ENCODE peak calls at places on chromosomes 1 and 21, in four cellular contexts. One of them, this sample, is unnamed.

GRCh38 chr21:35528109-35529042 is 479.3 kb upstream of the RUNX1 start:
- DNase-seq in breast epithelium: no peak
- DNase-seq in body of pancreas: no peak
- DNase-seq in SJSA1: peak; percentile 16
- DNase-seq in this sample: no peak

GRCh38 chr1:109050228-109050995 is 8.5 kb upstream of the WDR47 start:
- DNase-seq in breast epithelium: no peak
- DNase-seq in body of pancreas: no peak
- DNase-seq in SJSA1: no peak
- DNase-seq in this sample: no peak

GRCh38 chr1:111723091-111723806 is 15.9 kb downstream of the INKA2 start:
- DNase-seq in breast epithelium: no peak
- DNase-seq in body of pancreas: no peak
- DNase-seq in SJSA1: no peak
- DNase-seq in this sample: peak; percentile 35

GRCh38 chr1:14300991-14301703 is 297.3 kb upstream of the KAZN start:
- DNase-seq in breast epithelium: no peak
- DNase-seq in body of pancreas: no peak
- DNase-seq in SJSA1: no peak
- DNase-seq in this sample: no peak

GRCh38 chr1:172547071-172547470 is 14.1 kb downstream of the SUCO start:
- DNase-seq in breast epithelium: no peak
- DNase-seq in body of pancreas: no peak
- DNase-seq in SJSA1: peak; percentile 42
- DNase-seq in this sample: no peak

GRCh38 chr1:117284408-117285215 is 73.9 kb upstream of the VTCN1 start:
- DNase-seq in breast epithelium: no peak
- DNase-seq in body of pancreas: no peak
- DNase-seq in SJSA1: peak; percentile 27
- DNase-seq in this sample: peak; percentile 67

GRCh38 chr1:87106158-87106557 is 191.7 kb downstream of the HS2ST1 start:
- DNase-seq in breast epithelium: no peak
- DNase-seq in body of pancreas: no peak
- DNase-seq in SJSA1: no peak
- DNase-seq in this sample: no peak

GRCh38 chr1:165837838-165838364 is 10.5 kb downstream of the UCK2 start:
- DNase-seq in breast epithelium: no peak
- DNase-seq in body of pancreas: no peak
- DNase-seq in SJSA1: no peak
- DNase-seq in this sample: no peak

GRCh38 chr1:31795801-31796621 is 19.8 kb downstream of the SPOCD1 start:
- DNase-seq in breast epithelium: peak; percentile 47
- DNase-seq in body of pancreas: no peak
- DNase-seq in SJSA1: peak; percentile 44
- DNase-seq in this sample: no peak

GRCh38 chr1:99171126-99171813 is 93.0 kb upstream of the PLPPR4 start:
- DNase-seq in breast epithelium: no peak
- DNase-seq in body of pancreas: no peak
- DNase-seq in SJSA1: no peak
- DNase-seq in this sample: peak; percentile 19

GRCh38 chr1:200724064-200724463 is 14.6 kb upstream of the CAMSAP2 start:
- DNase-seq in breast epithelium: no peak
- DNase-seq in body of pancreas: no peak
- DNase-seq in SJSA1: no peak
- DNase-seq in this sample: no peak

GRCh38 chr1:22829001-22829989 is 118.7 kb downstream of the EPHB2 start:
- DNase-seq in breast epithelium: no peak
- DNase-seq in body of pancreas: no peak
- DNase-seq in SJSA1: no peak
- DNase-seq in this sample: no peak
- H3K27ac ChIP-seq in breast epithelium: peak overlapping the region; percentile 30
- H3K27ac ChIP-seq in body of pancreas: peak overlapping the region; percentile 82
- H3K27ac ChIP-seq in SJSA1: no peak overlapping the region
- H3K27ac ChIP-seq in this sample: no peak overlapping the region

DNA sequence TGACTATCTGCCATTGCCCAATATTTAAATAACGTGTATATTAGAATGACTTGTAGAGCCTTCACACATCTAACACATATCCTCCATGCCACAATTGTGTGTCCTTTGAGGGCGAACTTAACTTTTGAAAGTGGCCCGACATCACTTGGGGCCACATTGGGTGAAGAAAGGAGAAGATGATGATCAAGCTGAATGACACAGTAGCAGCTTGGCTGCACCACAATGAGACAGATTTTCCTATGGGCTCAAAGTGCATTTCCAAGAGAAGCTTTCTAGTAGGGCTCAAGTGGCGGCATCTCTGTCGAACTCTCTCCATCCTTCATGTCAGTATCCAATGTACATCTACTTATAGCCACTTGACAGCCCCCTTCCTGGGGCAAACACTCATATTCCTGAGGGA is 3.7 kb upstream of the BGLAP start:
- DNase-seq in breast epithelium: no peak
- DNase-seq in body of pancreas: no peak
- DNase-seq in SJSA1: no peak
- DNase-seq in this sample: no peak
- H3K27ac ChIP-seq in breast epithelium: no peak overlapping the region
- H3K27ac ChIP-seq in body of pancreas: no peak overlapping the region
- H3K27ac ChIP-seq in SJSA1: no peak overlapping the region
- H3K27ac ChIP-seq in this sample: no peak overlapping the region

GRCh38 chr1:187891993-187892392 is 1063.2 kb downstream of the PLA2G4A start:
- DNase-seq in breast epithelium: no peak
- DNase-seq in body of pancreas: no peak
- DNase-seq in SJSA1: no peak
- DNase-seq in this sample: no peak

GRCh38 chr1:187893471-187893870 is 1064.7 kb downstream of the PLA2G4A start:
- DNase-seq in breast epithelium: no peak
- DNase-seq in body of pancreas: no peak
- DNase-seq in SJSA1: no peak
- DNase-seq in this sample: no peak

GRCh38 chr1:187892640-187893039 is 1063.9 kb downstream of the PLA2G4A start:
- DNase-seq in breast epithelium: no peak
- DNase-seq in body of pancreas: no peak
- DNase-seq in SJSA1: no peak
- DNase-seq in this sample: no peak

GRCh38 chr1:187894349-187894748 is 1065.6 kb downstream of the PLA2G4A start:
- DNase-seq in breast epithelium: no peak
- DNase-seq in body of pancreas: no peak
- DNase-seq in SJSA1: no peak
- DNase-seq in this sample: no peak
- H3K27ac ChIP-seq in breast epithelium: no peak overlapping the region
- H3K27ac ChIP-seq in body of pancreas: no peak overlapping the region
- H3K27ac ChIP-seq in SJSA1: no peak overlapping the region
- H3K27ac ChIP-seq in this sample: no peak overlapping the region

GRCh38 chr21:23601549-23601948 is 2005.7 kb downstream of the MRPL39 start:
- DNase-seq in breast epithelium: no peak
- DNase-seq in body of pancreas: no peak
- DNase-seq in SJSA1: no peak
- DNase-seq in this sample: no peak
- H3K27ac ChIP-seq in breast epithelium: no peak overlapping the region
- H3K27ac ChIP-seq in body of pancreas: no peak overlapping the region
- H3K27ac ChIP-seq in SJSA1: no peak overlapping the region
- H3K27ac ChIP-seq in this sample: no peak overlapping the region

GRCh38 chr1:40182956-40183710 is 21.9 kb downstream of the RLF start:
- DNase-seq in breast epithelium: no peak
- DNase-seq in body of pancreas: no peak
- DNase-seq in SJSA1: peak; percentile 15
- DNase-seq in this sample: no peak
- H3K27ac ChIP-seq in breast epithelium: no peak overlapping the region
- H3K27ac ChIP-seq in body of pancreas: no peak overlapping the region
- H3K27ac ChIP-seq in SJSA1: no peak overlapping the region
- H3K27ac ChIP-seq in this sample: no peak overlapping the region

GRCh38 chr1:153490272-153491051 is 30.0 kb upstream of the S100A7 start:
- DNase-seq in breast epithelium: no peak
- DNase-seq in body of pancreas: peak; percentile 72
- DNase-seq in SJSA1: no peak
- DNase-seq in this sample: peak; percentile 17
- H3K27ac ChIP-seq in breast epithelium: peak overlapping the region; percentile 89
- H3K27ac ChIP-seq in body of pancreas: peak overlapping the region; percentile 36
- H3K27ac ChIP-seq in SJSA1: no peak overlapping the region
- H3K27ac ChIP-seq in this sample: peak overlapping the region; percentile 78

GRCh38 chr1:51263147-51263850 is 27.2 kb downstream of the RNF11 start:
- DNase-seq in breast epithelium: no peak
- DNase-seq in body of pancreas: no peak
- DNase-seq in SJSA1: no peak
- DNase-seq in this sample: no peak
- H3K27ac ChIP-seq in breast epithelium: no peak overlapping the region
- H3K27ac ChIP-seq in body of pancreas: no peak overlapping the region
- H3K27ac ChIP-seq in SJSA1: peak overlapping the region; percentile 76
- H3K27ac ChIP-seq in this sample: no peak overlapping the region

DNA sequence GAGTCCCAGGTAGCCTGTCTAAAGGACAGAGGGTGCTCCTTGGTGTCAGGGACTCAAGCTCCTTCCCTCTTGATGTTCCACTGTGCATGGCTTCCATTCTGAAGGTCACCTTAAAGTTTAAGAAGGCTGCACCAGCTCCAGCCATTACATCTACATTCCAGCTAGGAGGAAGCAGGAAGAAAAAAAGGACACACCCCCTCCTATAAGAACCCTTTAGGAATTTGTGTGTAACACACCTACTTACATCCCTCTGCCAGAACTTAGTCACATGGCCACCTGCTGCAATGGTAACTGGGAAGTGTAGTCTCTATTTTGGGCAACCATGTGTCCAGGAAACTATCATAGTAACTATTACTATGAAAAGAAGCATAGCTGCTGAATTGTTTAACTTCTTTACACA is 161.6 kb upstream of the KLHDC7A start:
- DNase-seq in breast epithelium: no peak
- DNase-seq in body of pancreas: no peak
- DNase-seq in SJSA1: no peak
- DNase-seq in this sample: no peak
- H3K27ac ChIP-seq in breast epithelium: no peak overlapping the region
- H3K27ac ChIP-seq in body of pancreas: no peak overlapping the region
- H3K27ac ChIP-seq in SJSA1: no peak overlapping the region
- H3K27ac ChIP-seq in this sample: no peak overlapping the region

DNA sequence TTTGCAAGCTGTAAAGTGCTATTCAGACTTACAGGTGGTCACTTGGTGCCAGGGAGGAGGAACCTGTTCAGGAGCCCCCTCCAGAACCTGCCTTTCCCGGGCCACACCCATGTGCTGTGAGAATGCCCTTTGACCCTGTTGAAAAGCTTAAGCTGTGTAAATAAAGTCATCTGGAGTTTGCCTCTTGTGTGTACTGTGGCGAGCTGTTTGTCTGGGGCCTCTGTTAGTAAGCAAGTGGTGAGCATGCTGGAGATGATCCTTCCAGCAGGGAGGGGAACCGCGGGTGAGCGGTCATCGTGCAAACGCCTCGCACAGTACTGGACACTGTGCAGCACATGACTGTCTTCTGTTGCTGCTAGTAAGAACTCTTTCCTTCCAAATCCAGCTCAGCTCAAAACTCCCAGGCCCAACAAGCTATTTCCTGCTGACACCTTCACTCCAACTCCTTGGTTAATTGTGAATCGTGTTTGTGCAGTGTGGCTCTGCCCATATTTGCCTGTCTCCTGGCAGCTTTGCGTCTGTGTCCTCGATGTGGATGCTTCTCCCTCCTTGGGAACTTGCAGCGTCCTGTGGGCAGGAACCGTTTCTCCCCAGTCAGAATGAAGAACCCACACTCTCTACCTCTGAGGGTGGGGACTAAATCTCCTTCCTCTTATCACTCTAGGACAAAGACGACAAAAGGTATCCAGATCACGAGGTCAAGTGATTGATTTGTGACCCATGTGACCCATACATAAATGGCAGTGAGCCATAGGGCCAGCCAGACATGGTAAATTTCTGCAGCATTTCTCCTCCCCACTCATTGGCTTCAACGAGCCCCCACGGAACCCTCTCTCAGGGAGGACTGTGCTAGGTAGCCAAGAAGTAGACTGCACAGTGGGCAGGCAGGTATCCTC is 13.9 kb upstream of the BTG2 start:
- DNase-seq in breast epithelium: no peak
- DNase-seq in body of pancreas: peak; percentile 67
- DNase-seq in SJSA1: no peak
- DNase-seq in this sample: peak; percentile 96
- H3K27ac ChIP-seq in breast epithelium: peak overlapping the region; percentile 97
- H3K27ac ChIP-seq in body of pancreas: peak overlapping the region; percentile 96
- H3K27ac ChIP-seq in SJSA1: no peak overlapping the region
- H3K27ac ChIP-seq in this sample: peak overlapping the region; percentile 99

DNA sequence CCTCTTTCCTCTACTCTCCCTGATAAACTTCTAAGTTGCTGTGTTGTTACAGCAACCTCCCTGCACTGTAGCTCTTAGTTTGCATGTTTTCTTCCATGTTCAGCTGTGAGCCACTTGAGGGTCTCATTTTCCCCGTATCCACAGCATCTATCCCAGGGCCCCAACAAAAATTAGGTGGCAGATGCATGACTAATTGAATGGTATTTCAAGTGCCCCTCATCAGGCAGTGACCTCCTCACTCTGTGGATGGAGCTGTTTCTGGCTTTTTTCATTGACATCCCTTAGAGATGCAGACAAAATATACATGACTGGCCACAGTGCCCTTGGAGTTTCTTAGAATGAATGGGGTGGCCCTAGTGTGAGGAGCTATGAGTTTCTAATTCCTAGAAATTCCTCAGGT is 3.4 kb downstream of the CASQ2 start:
- DNase-seq in breast epithelium: no peak
- DNase-seq in body of pancreas: no peak
- DNase-seq in SJSA1: no peak
- DNase-seq in this sample: no peak
- H3K27ac ChIP-seq in breast epithelium: no peak overlapping the region
- H3K27ac ChIP-seq in body of pancreas: no peak overlapping the region
- H3K27ac ChIP-seq in SJSA1: no peak overlapping the region
- H3K27ac ChIP-seq in this sample: no peak overlapping the region